ENCODE peak calls at places on chromosomes 2 and 18, in six cellular contexts. O, F, Q, V, W and G are unnamed samples.

GRCh38 chr2:39437522-39438296 is 624 bp upstream of the MAP4K3 start:
- DNase-seq in W (peak), Q (peak), F (peak), O (peak), V (no peak), G (peak)

GRCh38 chr2:38146917-38147307 is 71.0 kb upstream of the CYP1B1 start:
- DNase-seq in Q (no peak), O (no peak), F (peak), W (peak), V (peak), G (no peak)

GRCh38 chr18:9898792-9899549 is 13.2 kb downstream of the TXNDC2 start:
- DNase-seq in F (no peak), V (peak), W (no peak), Q (no peak), O (no peak), G (no peak)

GRCh38 chr2:126880825-126881224 is 17.9 kb upstream of the TEX51 start:
- DNase-seq in V (no peak), Q (no peak), F (no peak), W (no peak), O (no peak), G (no peak)

GRCh38 chr2:20451761-20452499 is 5.1 kb downstream of the RHOB start:
- DNase-seq in Q (no peak), V (no peak), F (no peak), W (no peak), O (no peak), G (no peak)

GRCh38 chr2:79090678-79091077 is 2.9 kb upstream of the REG1B start:
- DNase-seq in V (no peak), F (no peak), Q (no peak), W (no peak), O (no peak), G (no peak)

GRCh38 chr2:60707750-60708371 is 48.2 kb upstream of the PAPOLG start:
- DNase-seq in W (peak), F (peak), O (no peak), Q (no peak), V (peak), G (no peak)

GRCh38 chr2:46332686-46333281 is 35.6 kb downstream of the EPAS1 start:
- DNase-seq in V (no peak), O (no peak), W (no peak), Q (no peak), F (peak), G (no peak)

GRCh38 chr2:207188601-207189000 is 22.9 kb upstream of the KLF7 start:
- DNase-seq in O (no peak), F (peak), W (no peak), V (no peak), Q (no peak), G (no peak)

GRCh38 chr18:37258819-37259218 is 306.8 kb downstream of the CELF4 start:
- DNase-seq in O (no peak), Q (no peak), W (no peak), F (no peak), V (no peak), G (no peak)

GRCh38 chr2:177489719-177490301 is 97.2 kb downstream of the AGPS start:
- DNase-seq in F (peak), V (peak), W (no peak), Q (no peak), O (no peak), G (no peak)

GRCh38 chr18:79685281-79685680 is 5.7 kb downstream of the CTDP1 start:
- DNase-seq in O (no peak), V (no peak), F (no peak), Q (no peak), W (no peak), G (no peak)

GRCh38 chr18:67260841-67261240 is 255.7 kb downstream of the DSEL start:
- DNase-seq in V (no peak), F (peak), O (no peak), W (no peak), Q (no peak), G (no peak)

GRCh38 chr2:100416939-100417744 is at the start of gene CHST10:
- DNase-seq in W (peak), Q (peak), O (peak), V (peak), F (peak), G (peak)

GRCh38 chr2:3179208-3179607 is 198.4 kb downstream of the EIPR1 start:
- DNase-seq in O (peak), Q (no peak), W (no peak), F (no peak), V (no peak), G (no peak)

GRCh38 chr18:31197676-31198075 is 35.0 kb upstream of the DSC1 start:
- DNase-seq in Q (no peak), W (no peak), O (no peak), F (no peak), V (no peak), G (no peak)

GRCh38 chr2:206289391-206289790 is 14.9 kb downstream of the ZDBF2 start:
- DNase-seq in F (no peak), W (no peak), Q (no peak), O (no peak), V (no peak), G (no peak)

GRCh38 chr2:43356774-43357173 is 130.4 kb upstream of the ZFP36L2 start:
- DNase-seq in F (peak), Q (no peak), V (no peak), W (no peak), O (no peak), G (no peak)

GRCh38 chr2:148614024-148614331 is 30.6 kb upstream of the EPC2 start:
- DNase-seq in Q (no peak), V (no peak), W (no peak), F (peak), O (no peak), G (no peak)

GRCh38 chr18:10197097-10197496 is 257.3 kb upstream of the APCDD1 start:
- DNase-seq in F (no peak), W (no peak), V (no peak), O (no peak), Q (no peak), G (no peak)

GRCh38 chr2:234102112-234102511 is 51.6 kb downstream of the SPP2 start:
- DNase-seq in O (no peak), V (no peak), F (no peak), W (no peak), Q (no peak), G (no peak)

GRCh38 chr18:9642799-9643445 is 28.6 kb upstream of the PPP4R1 start:
- DNase-seq in V (peak), Q (no peak), W (no peak), F (no peak), O (no peak), G (no peak)

GRCh38 chr18:68714356-68714706 is 577 bp downstream of the TMX3 start:
- DNase-seq in Q (no peak), W (no peak), V (no peak), O (no peak), F (no peak), G (no peak)

GRCh38 chr2:127324635-127325034 is 30.7 kb upstream of the ERCC3 start:
- DNase-seq in O (no peak), V (peak), F (peak), Q (no peak), W (peak), G (no peak)

GRCh38 chr2:1855150-1855549 is 110.8 kb upstream of the PXDN start:
- DNase-seq in V (no peak), W (no peak), F (no peak), Q (no peak), O (no peak), G (no peak)

GRCh38 chr18:75168654-75169053 is 40.3 kb downstream of the PTGR3 start:
- DNase-seq in O (no peak), W (no peak), Q (no peak), V (no peak), F (no peak), G (no peak)

GRCh38 chr2:101272045-101272784 is 19.5 kb downstream of the CNOT11 start:
- DNase-seq in O (no peak), F (no peak), W (no peak), V (no peak), Q (no peak), G (no peak)

GRCh38 chr2:2660789-2661355 is 329.8 kb upstream of the MYT1L start:
- DNase-seq in W (no peak), O (no peak), F (no peak), V (no peak), Q (no peak), G (no peak)

GRCh38 chr2:62663443-62663842 is 42.1 kb upstream of the EHBP1 start:
- DNase-seq in Q (no peak), F (peak), V (no peak), O (no peak), W (no peak), G (no peak)

GRCh38 chr2:9556121-9556869 is 665 bp upstream of the ADAM17 start:
- DNase-seq in Q (no peak), O (no peak), W (no peak), V (no peak), F (peak), G (no peak)

GRCh38 chr2:45938649-45939511 is 287.4 kb downstream of the PRKCE start:
- DNase-seq in V (peak), W (peak), Q (no peak), F (peak), O (no peak), G (no peak)

GRCh38 chr2:171655584-171655983 is 31.7 kb upstream of the DYNC1I2 start:
- DNase-seq in W (no peak), V (no peak), O (no peak), F (no peak), Q (no peak), G (no peak)

GRCh38 chr2:99900589-99900988 is 241.8 kb downstream of the AFF3 start:
- DNase-seq in Q (no peak), O (no peak), W (no peak), V (no peak), F (no peak), G (no peak)